ENCODE peak calls at places on chromosomes 2 and 18, in ten cellular contexts. I is left ventricle myocardium superior; J is NCI-H2081; K is T-helper 2 cell; Z is activated T-cell treated with anti-CD3 and anti-CD28 coated beads, Interleukin-2, amount 50 U/mL, for 48 hours; S is astrocyte of the spinal cord; B is KBM-7; E is NCI-H2171; Q is neural crest cell; Y is activated T-helper 9 cell treated with anti-CD3 and anti-CD28 coated beads, Interleukin-2, amount 50 U/mL, for 16 hours. T is an unnamed sample.

GRCh38 chr2:74864728-74865722 is 31.1 kb downstream of the HK2 start:
- DNase-seq in I (no peak), J (no peak), K (no peak), Z (no peak), S (peak; percentile 40), B (peak; percentile 33), E (no peak), Q (no peak), Y (no peak), T (peak; percentile 89)

GRCh38 chr2:181025004-181025403 is 44.6 kb downstream of the UBE2E3 start:
- DNase-seq in I (no peak), J (no peak), K (no peak), Z (no peak), S (no peak), B (no peak), E (no peak), Q (no peak), Y (no peak), T (no peak)

GRCh38 chr2:108971661-108972566 is 17.1 kb downstream of the EDAR start:
- DNase-seq in I (peak; percentile 47), J (no peak), K (no peak), Z (no peak), S (peak; percentile 9), B (no peak), E (no peak), Q (no peak), Y (no peak), T (peak; percentile 48)

GRCh38 chr2:81976998-81977397 is 1672.4 kb upstream of the LRRTM1 start:
- DNase-seq in I (no peak), J (no peak), K (no peak), Z (no peak), S (no peak), B (no peak), E (no peak), Q (no peak), Y (no peak), T (no peak)

GRCh38 chr2:44936275-44936674 is 5.2 kb upstream of the SIX3 start:
- DNase-seq in I (no peak), J (no peak), K (no peak), Z (no peak), S (no peak), B (no peak), E (no peak), Q (no peak), Y (no peak), T (no peak)

GRCh38 chr2:75600418-75601088 is 39.8 kb upstream of the EVA1A start:
- DNase-seq in I (no peak), J (no peak), K (no peak), Z (no peak), S (no peak), B (no peak), E (no peak), Q (no peak), Y (no peak), T (no peak)

GRCh38 chr2:8278709-8279354 is 403.0 kb upstream of the ID2 start:
- DNase-seq in I (no peak), J (no peak), K (no peak), Z (no peak), S (no peak), B (no peak), E (no peak), Q (no peak), Y (no peak), T (no peak)

GRCh38 chr2:160109939-160110673 is 47.7 kb upstream of the PLA2R1 start:
- DNase-seq in I (peak; percentile 74), J (peak; percentile 69), K (no peak), Z (peak; percentile 40), S (peak; percentile 85), B (peak; percentile 65), E (no peak), Q (peak; percentile 55), Y (peak; percentile 21), T (peak; percentile 42)

GRCh38 chr2:158931577-158931976 is 36.9 kb upstream of the TANC1 start:
- DNase-seq in I (no peak), J (no peak), K (no peak), Z (no peak), S (peak; percentile 84), B (no peak), E (no peak), Q (no peak), Y (no peak), T (peak; percentile 34)

GRCh38 chr2:146579154-146579930 is 1265.5 kb upstream of the ACVR2A start:
- DNase-seq in I (no peak), J (no peak), K (no peak), Z (no peak), S (peak; percentile 68), B (no peak), E (no peak), Q (no peak), Y (no peak), T (peak; percentile 25)

GRCh38 chr18:79513381-79514081 is 117.8 kb downstream of the NFATC1 start:
- DNase-seq in I (no peak), J (no peak), K (no peak), Z (peak; percentile 17), S (no peak), B (no peak), E (no peak), Q (no peak), Y (no peak), T (no peak)

GRCh38 chr2:178056345-178056744 is 16.2 kb downstream of the PDE11A start:
- DNase-seq in I (no peak), J (no peak), K (no peak), Z (no peak), S (no peak), B (no peak), E (no peak), Q (no peak), Y (no peak), T (no peak)

GRCh38 chr2:229728360-229728759 is 14.0 kb upstream of the DNER start:
- DNase-seq in I (no peak), J (no peak), K (no peak), Z (no peak), S (no peak), B (no peak), E (no peak), Q (no peak), Y (no peak), T (no peak)

GRCh38 chr2:182655750-182656149 is 60.3 kb upstream of the DNAJC10 start:
- DNase-seq in I (no peak), J (no peak), K (no peak), Z (no peak), S (no peak), B (no peak), E (no peak), Q (no peak), Y (no peak), T (no peak)

GRCh38 chr18:39724652-39725051 is 2159.1 kb upstream of the CELF4 start:
- DNase-seq in I (no peak), J (no peak), K (no peak), Z (no peak), S (peak; percentile 30), B (no peak), E (no peak), Q (no peak), Y (no peak), T (no peak)

GRCh38 chr18:74796928-74797576 is 199.4 kb downstream of the ZNF407 start:
- DNase-seq in I (no peak), J (peak; percentile 63), K (no peak), Z (no peak), S (peak; percentile 49), B (no peak), E (no peak), Q (no peak), Y (no peak), T (peak; percentile 24)

GRCh38 chr2:44433841-44434240 is 72.1 kb downstream of the CAMKMT start:
- DNase-seq in I (no peak), J (peak; percentile 6), K (no peak), Z (no peak), S (no peak), B (no peak), E (no peak), Q (no peak), Y (no peak), T (no peak)

GRCh38 chr2:98771264-98771663 is 40.3 kb upstream of the MGAT4A start:
- DNase-seq in I (no peak), J (no peak), K (no peak), Z (no peak), S (no peak), B (no peak), E (no peak), Q (no peak), Y (no peak), T (no peak)

GRCh38 chr2:65456074-65456473 is 23.7 kb upstream of the SPRED2 start:
- DNase-seq in I (no peak), J (no peak), K (no peak), Z (no peak), S (peak; percentile 61), B (no peak), E (no peak), Q (no peak), Y (no peak), T (peak; percentile 47)

GRCh38 chr18:63236990-63237389 is 82.6 kb downstream of the BCL2 start:
- DNase-seq in I (peak; percentile 50), J (no peak), K (no peak), Z (no peak), S (no peak), B (no peak), E (no peak), Q (no peak), Y (no peak), T (no peak)

GRCh38 chr2:240452471-240453256 is 17.2 kb downstream of the GPC1 start:
- DNase-seq in I (peak; percentile 86), J (peak; percentile 16), K (no peak), Z (no peak), S (peak; percentile 25), B (no peak), E (no peak), Q (peak; percentile 75), Y (no peak), T (peak; percentile 81)

GRCh38 chr2:29606105-29606871 is 315.1 kb downstream of the ALK start:
- DNase-seq in I (no peak), J (no peak), K (no peak), Z (no peak), S (peak; percentile 92), B (no peak), E (no peak), Q (no peak), Y (no peak), T (peak; percentile 81)